ENCODE peak calls at places on chromosome 14, in nine cellular contexts. One of them, this sample, is unnamed.
A peak's percentile ranks its signal among the peaks of the same experiment; 100 is the strongest.

GRCh38 chr14:102026934-102027333 is 59.9 kb downstream of the HSP90AA1 start:
- DNase-seq in T-helper 2 cell: no peak
- DNase-seq in retina: no peak
- DNase-seq in right cardiac atrium: no peak
- DNase-seq in OCI-LY7: no peak
- DNase-seq in GOT3: no peak
- DNase-seq in stimulated activated CD4-positive, alpha-beta T cell treated with anti-CD3 and anti-CD28 coated beads, Interleukin-1b, Interleukin-23, amount 100 ng/mL, for 1 hour: no peak
- DNase-seq in hippocampal formation: no peak
- DNase-seq in brain microvascular endothelial cell: no peak
- DNase-seq in this sample: no peak

GRCh38 chr14:99701260-99701659 is 17.2 kb downstream of the CYP46A1 start:
- DNase-seq in retina: no peak
- DNase-seq in OCI-LY7: no peak
- DNase-seq in right cardiac atrium: no peak
- DNase-seq in hippocampal formation: no peak
- DNase-seq in stimulated activated CD4-positive, alpha-beta T cell treated with anti-CD3 and anti-CD28 coated beads, Interleukin-1b, Interleukin-23, amount 100 ng/mL, for 1 hour: no peak
- DNase-seq in T-helper 2 cell: no peak
- DNase-seq in GOT3: no peak
- DNase-seq in brain microvascular endothelial cell: no peak
- DNase-seq in this sample: no peak

GRCh38 chr14:58907803-58908202 is 270.0 kb downstream of the DACT1 start:
- DNase-seq in GOT3: no peak
- DNase-seq in right cardiac atrium: no peak
- DNase-seq in hippocampal formation: no peak
- DNase-seq in OCI-LY7: no peak
- DNase-seq in retina: no peak
- DNase-seq in T-helper 2 cell: no peak
- DNase-seq in stimulated activated CD4-positive, alpha-beta T cell treated with anti-CD3 and anti-CD28 coated beads, Interleukin-1b, Interleukin-23, amount 100 ng/mL, for 1 hour: no peak
- DNase-seq in brain microvascular endothelial cell: no peak
- DNase-seq in this sample: no peak

GRCh38 chr14:57389646-57390036 is 745 bp upstream of the NAA30 start:
- DNase-seq in retina: no peak
- DNase-seq in hippocampal formation: no peak
- DNase-seq in T-helper 2 cell: no peak
- DNase-seq in GOT3: no peak
- DNase-seq in stimulated activated CD4-positive, alpha-beta T cell treated with anti-CD3 and anti-CD28 coated beads, Interleukin-1b, Interleukin-23, amount 100 ng/mL, for 1 hour: no peak
- DNase-seq in brain microvascular endothelial cell: no peak
- DNase-seq in right cardiac atrium: no peak
- DNase-seq in OCI-LY7: peak; percentile 56
- DNase-seq in this sample: peak; percentile 30

GRCh38 chr14:65904988-65905387 is 492.5 kb downstream of the FUT8 start:
- DNase-seq in T-helper 2 cell: no peak
- DNase-seq in hippocampal formation: no peak
- DNase-seq in right cardiac atrium: no peak
- DNase-seq in brain microvascular endothelial cell: no peak
- DNase-seq in retina: no peak
- DNase-seq in OCI-LY7: no peak
- DNase-seq in GOT3: no peak
- DNase-seq in stimulated activated CD4-positive, alpha-beta T cell treated with anti-CD3 and anti-CD28 coated beads, Interleukin-1b, Interleukin-23, amount 100 ng/mL, for 1 hour: no peak
- DNase-seq in this sample: no peak

GRCh38 chr14:93085916-93086315 is 29.8 kb downstream of the ITPK1 start:
- DNase-seq in stimulated activated CD4-positive, alpha-beta T cell treated with anti-CD3 and anti-CD28 coated beads, Interleukin-1b, Interleukin-23, amount 100 ng/mL, for 1 hour: no peak
- DNase-seq in right cardiac atrium: no peak
- DNase-seq in hippocampal formation: no peak
- DNase-seq in brain microvascular endothelial cell: no peak
- DNase-seq in retina: no peak
- DNase-seq in OCI-LY7: no peak
- DNase-seq in GOT3: no peak
- DNase-seq in T-helper 2 cell: no peak
- DNase-seq in this sample: no peak

GRCh38 chr14:76919431-76919810 is 93.2 kb downstream of the LRRC74A start:
- DNase-seq in T-helper 2 cell: no peak
- DNase-seq in retina: no peak
- DNase-seq in stimulated activated CD4-positive, alpha-beta T cell treated with anti-CD3 and anti-CD28 coated beads, Interleukin-1b, Interleukin-23, amount 100 ng/mL, for 1 hour: no peak
- DNase-seq in GOT3: no peak
- DNase-seq in brain microvascular endothelial cell: no peak
- DNase-seq in OCI-LY7: no peak
- DNase-seq in hippocampal formation: no peak
- DNase-seq in right cardiac atrium: no peak
- DNase-seq in this sample: no peak

GRCh38 chr14:95545769-95546168 is 10.9 kb downstream of the GLRX5 start:
- DNase-seq in GOT3: no peak
- DNase-seq in right cardiac atrium: no peak
- DNase-seq in OCI-LY7: no peak
- DNase-seq in hippocampal formation: no peak
- DNase-seq in brain microvascular endothelial cell: peak; percentile 80
- DNase-seq in retina: no peak
- DNase-seq in T-helper 2 cell: no peak
- DNase-seq in stimulated activated CD4-positive, alpha-beta T cell treated with anti-CD3 and anti-CD28 coated beads, Interleukin-1b, Interleukin-23, amount 100 ng/mL, for 1 hour: no peak
- DNase-seq in this sample: no peak

GRCh38 chr14:82366803-82367202 is 833.1 kb upstream of the SEL1L start:
- DNase-seq in hippocampal formation: no peak
- DNase-seq in GOT3: no peak
- DNase-seq in OCI-LY7: no peak
- DNase-seq in retina: no peak
- DNase-seq in T-helper 2 cell: no peak
- DNase-seq in right cardiac atrium: no peak
- DNase-seq in brain microvascular endothelial cell: no peak
- DNase-seq in stimulated activated CD4-positive, alpha-beta T cell treated with anti-CD3 and anti-CD28 coated beads, Interleukin-1b, Interleukin-23, amount 100 ng/mL, for 1 hour: no peak
- DNase-seq in this sample: no peak

GRCh38 chr14:70698288-70698687 is 56.6 kb downstream of the TTC9 start:
- DNase-seq in OCI-LY7: no peak
- DNase-seq in brain microvascular endothelial cell: peak; percentile 31
- DNase-seq in T-helper 2 cell: no peak
- DNase-seq in GOT3: no peak
- DNase-seq in right cardiac atrium: peak; percentile 26
- DNase-seq in hippocampal formation: no peak
- DNase-seq in stimulated activated CD4-positive, alpha-beta T cell treated with anti-CD3 and anti-CD28 coated beads, Interleukin-1b, Interleukin-23, amount 100 ng/mL, for 1 hour: no peak
- DNase-seq in retina: no peak
- DNase-seq in this sample: no peak

GRCh38 chr14:93949511-93950075 is 22.4 kb downstream of the FAM181A start:
- DNase-seq in OCI-LY7: no peak
- DNase-seq in retina: no peak
- DNase-seq in brain microvascular endothelial cell: no peak
- DNase-seq in right cardiac atrium: no peak
- DNase-seq in hippocampal formation: no peak
- DNase-seq in stimulated activated CD4-positive, alpha-beta T cell treated with anti-CD3 and anti-CD28 coated beads, Interleukin-1b, Interleukin-23, amount 100 ng/mL, for 1 hour: no peak
- DNase-seq in GOT3: no peak
- DNase-seq in T-helper 2 cell: no peak
- DNase-seq in this sample: no peak

GRCh38 chr14:31194661-31195060 is 12.9 kb downstream of the HECTD1 start:
- DNase-seq in GOT3: no peak
- DNase-seq in T-helper 2 cell: no peak
- DNase-seq in hippocampal formation: no peak
- DNase-seq in stimulated activated CD4-positive, alpha-beta T cell treated with anti-CD3 and anti-CD28 coated beads, Interleukin-1b, Interleukin-23, amount 100 ng/mL, for 1 hour: no peak
- DNase-seq in OCI-LY7: no peak
- DNase-seq in retina: no peak
- DNase-seq in brain microvascular endothelial cell: no peak
- DNase-seq in right cardiac atrium: no peak
- DNase-seq in this sample: no peak

GRCh38 chr14:47346849-47347248 is 328.6 kb downstream of the MDGA2 start:
- DNase-seq in GOT3: no peak
- DNase-seq in retina: no peak
- DNase-seq in hippocampal formation: no peak
- DNase-seq in T-helper 2 cell: no peak
- DNase-seq in stimulated activated CD4-positive, alpha-beta T cell treated with anti-CD3 and anti-CD28 coated beads, Interleukin-1b, Interleukin-23, amount 100 ng/mL, for 1 hour: no peak
- DNase-seq in OCI-LY7: peak; percentile 52
- DNase-seq in brain microvascular endothelial cell: no peak
- DNase-seq in right cardiac atrium: no peak
- DNase-seq in this sample: no peak

GRCh38 chr14:30550335-30550734 is 8.6 kb upstream of the G2E3 start:
- DNase-seq in retina: no peak
- DNase-seq in hippocampal formation: no peak
- DNase-seq in stimulated activated CD4-positive, alpha-beta T cell treated with anti-CD3 and anti-CD28 coated beads, Interleukin-1b, Interleukin-23, amount 100 ng/mL, for 1 hour: no peak
- DNase-seq in right cardiac atrium: no peak
- DNase-seq in T-helper 2 cell: no peak
- DNase-seq in OCI-LY7: no peak
- DNase-seq in brain microvascular endothelial cell: no peak
- DNase-seq in GOT3: no peak
- DNase-seq in this sample: no peak

GRCh38 chr14:42110167-42110566 is 503.5 kb downstream of the LRFN5 start:
- DNase-seq in stimulated activated CD4-positive, alpha-beta T cell treated with anti-CD3 and anti-CD28 coated beads, Interleukin-1b, Interleukin-23, amount 100 ng/mL, for 1 hour: no peak
- DNase-seq in hippocampal formation: no peak
- DNase-seq in OCI-LY7: peak; percentile 30
- DNase-seq in GOT3: no peak
- DNase-seq in retina: no peak
- DNase-seq in T-helper 2 cell: no peak
- DNase-seq in brain microvascular endothelial cell: peak; percentile 47
- DNase-seq in right cardiac atrium: no peak
- DNase-seq in this sample: peak; percentile 11

GRCh38 chr14:28677381-28677780 is 89.2 kb upstream of the FOXG1 start:
- DNase-seq in brain microvascular endothelial cell: no peak
- DNase-seq in OCI-LY7: no peak
- DNase-seq in retina: no peak
- DNase-seq in hippocampal formation: no peak
- DNase-seq in T-helper 2 cell: no peak
- DNase-seq in right cardiac atrium: no peak
- DNase-seq in GOT3: no peak
- DNase-seq in stimulated activated CD4-positive, alpha-beta T cell treated with anti-CD3 and anti-CD28 coated beads, Interleukin-1b, Interleukin-23, amount 100 ng/mL, for 1 hour: no peak
- DNase-seq in this sample: no peak

GRCh38 chr14:36518031-36518585 is 1.9 kb downstream of the NKX2-1 start:
- DNase-seq in brain microvascular endothelial cell: no peak
- DNase-seq in retina: peak; percentile 47
- DNase-seq in right cardiac atrium: no peak
- DNase-seq in T-helper 2 cell: no peak
- DNase-seq in stimulated activated CD4-positive, alpha-beta T cell treated with anti-CD3 and anti-CD28 coated beads, Interleukin-1b, Interleukin-23, amount 100 ng/mL, for 1 hour: no peak
- DNase-seq in hippocampal formation: no peak
- DNase-seq in OCI-LY7: no peak
- DNase-seq in GOT3: no peak
- DNase-seq in this sample: no peak

GRCh38 chr14:102544745-102545460 is 35.3 kb upstream of the ANKRD9 start:
- DNase-seq in brain microvascular endothelial cell: no peak
- DNase-seq in OCI-LY7: no peak
- DNase-seq in T-helper 2 cell: peak; percentile 17
- DNase-seq in hippocampal formation: no peak
- DNase-seq in retina: no peak
- DNase-seq in stimulated activated CD4-positive, alpha-beta T cell treated with anti-CD3 and anti-CD28 coated beads, Interleukin-1b, Interleukin-23, amount 100 ng/mL, for 1 hour: no peak
- DNase-seq in GOT3: no peak
- DNase-seq in right cardiac atrium: peak; percentile 46
- DNase-seq in this sample: no peak

GRCh38 chr14:69741055-69741454 is 25.9 kb upstream of the SRSF5 start:
- DNase-seq in T-helper 2 cell: no peak
- DNase-seq in brain microvascular endothelial cell: no peak
- DNase-seq in OCI-LY7: no peak
- DNase-seq in right cardiac atrium: no peak
- DNase-seq in GOT3: no peak
- DNase-seq in retina: no peak
- DNase-seq in stimulated activated CD4-positive, alpha-beta T cell treated with anti-CD3 and anti-CD28 coated beads, Interleukin-1b, Interleukin-23, amount 100 ng/mL, for 1 hour: no peak
- DNase-seq in hippocampal formation: no peak
- DNase-seq in this sample: no peak

GRCh38 chr14:104753528-104754212 is 723 bp downstream of the SIVA1 start:
- DNase-seq in OCI-LY7: peak; percentile 18
- DNase-seq in hippocampal formation: no peak
- DNase-seq in stimulated activated CD4-positive, alpha-beta T cell treated with anti-CD3 and anti-CD28 coated beads, Interleukin-1b, Interleukin-23, amount 100 ng/mL, for 1 hour: no peak
- DNase-seq in GOT3: no peak
- DNase-seq in retina: no peak
- DNase-seq in right cardiac atrium: peak; percentile 42
- DNase-seq in T-helper 2 cell: no peak
- DNase-seq in brain microvascular endothelial cell: no peak
- DNase-seq in this sample: no peak

GRCh38 chr14:72054929-72055328 is 122.7 kb downstream of the RGS6 start:
- DNase-seq in retina: no peak
- DNase-seq in brain microvascular endothelial cell: no peak
- DNase-seq in OCI-LY7: no peak
- DNase-seq in hippocampal formation: no peak
- DNase-seq in T-helper 2 cell: no peak
- DNase-seq in right cardiac atrium: no peak
- DNase-seq in GOT3: no peak
- DNase-seq in stimulated activated CD4-positive, alpha-beta T cell treated with anti-CD3 and anti-CD28 coated beads, Interleukin-1b, Interleukin-23, amount 100 ng/mL, for 1 hour: no peak
- DNase-seq in this sample: no peak

GRCh38 chr14:93970589-93970966 is 5.8 kb downstream of the ASB2 start:
- DNase-seq in OCI-LY7: peak; percentile 76
- DNase-seq in retina: no peak
- DNase-seq in GOT3: no peak
- DNase-seq in stimulated activated CD4-positive, alpha-beta T cell treated with anti-CD3 and anti-CD28 coated beads, Interleukin-1b, Interleukin-23, amount 100 ng/mL, for 1 hour: peak; percentile 59
- DNase-seq in hippocampal formation: no peak
- DNase-seq in right cardiac atrium: no peak
- DNase-seq in brain microvascular endothelial cell: no peak
- DNase-seq in T-helper 2 cell: peak; percentile 64
- DNase-seq in this sample: peak; percentile 22

GRCh38 chr14:52086755-52087154 is 17.9 kb upstream of the NID2 start:
- DNase-seq in GOT3: no peak
- DNase-seq in stimulated activated CD4-positive, alpha-beta T cell treated with anti-CD3 and anti-CD28 coated beads, Interleukin-1b, Interleukin-23, amount 100 ng/mL, for 1 hour: no peak
- DNase-seq in retina: no peak
- DNase-seq in hippocampal formation: no peak
- DNase-seq in OCI-LY7: no peak
- DNase-seq in T-helper 2 cell: no peak
- DNase-seq in right cardiac atrium: no peak
- DNase-seq in brain microvascular endothelial cell: peak; percentile 37
- DNase-seq in this sample: no peak

GRCh38 chr14:38310420-38310995 is 54.6 kb upstream of the CLEC14A start:
- DNase-seq in OCI-LY7: no peak
- DNase-seq in T-helper 2 cell: no peak
- DNase-seq in brain microvascular endothelial cell: no peak
- DNase-seq in right cardiac atrium: no peak
- DNase-seq in GOT3: no peak
- DNase-seq in retina: no peak
- DNase-seq in stimulated activated CD4-positive, alpha-beta T cell treated with anti-CD3 and anti-CD28 coated beads, Interleukin-1b, Interleukin-23, amount 100 ng/mL, for 1 hour: no peak
- DNase-seq in hippocampal formation: no peak
- DNase-seq in this sample: no peak

GRCh38 chr14:65042731-65043372 is 56.2 kb downstream of the FNTB start:
- DNase-seq in hippocampal formation: no peak
- DNase-seq in right cardiac atrium: no peak
- DNase-seq in GOT3: no peak
- DNase-seq in stimulated activated CD4-positive, alpha-beta T cell treated with anti-CD3 and anti-CD28 coated beads, Interleukin-1b, Interleukin-23, amount 100 ng/mL, for 1 hour: no peak
- DNase-seq in OCI-LY7: no peak
- DNase-seq in T-helper 2 cell: no peak
- DNase-seq in brain microvascular endothelial cell: no peak
- DNase-seq in retina: no peak
- DNase-seq in this sample: no peak

GRCh38 chr14:61183486-61183885 is 97.7 kb downstream of the TMEM30B start:
- DNase-seq in brain microvascular endothelial cell: no peak
- DNase-seq in GOT3: no peak
- DNase-seq in retina: no peak
- DNase-seq in hippocampal formation: no peak
- DNase-seq in stimulated activated CD4-positive, alpha-beta T cell treated with anti-CD3 and anti-CD28 coated beads, Interleukin-1b, Interleukin-23, amount 100 ng/mL, for 1 hour: no peak
- DNase-seq in T-helper 2 cell: no peak
- DNase-seq in right cardiac atrium: no peak
- DNase-seq in OCI-LY7: no peak
- DNase-seq in this sample: no peak

GRCh38 chr14:69490219-69490918 is 5.8 kb downstream of the PLEKHD1 start:
- DNase-seq in stimulated activated CD4-positive, alpha-beta T cell treated with anti-CD3 and anti-CD28 coated beads, Interleukin-1b, Interleukin-23, amount 100 ng/mL, for 1 hour: no peak
- DNase-seq in hippocampal formation: no peak
- DNase-seq in right cardiac atrium: no peak
- DNase-seq in GOT3: no peak
- DNase-seq in T-helper 2 cell: no peak
- DNase-seq in retina: no peak
- DNase-seq in OCI-LY7: no peak
- DNase-seq in brain microvascular endothelial cell: no peak
- DNase-seq in this sample: no peak

GRCh38 chr14:69398818-69399210 is 322 bp downstream of the SLC39A9 start:
- DNase-seq in OCI-LY7: no peak
- DNase-seq in GOT3: no peak
- DNase-seq in stimulated activated CD4-positive, alpha-beta T cell treated with anti-CD3 and anti-CD28 coated beads, Interleukin-1b, Interleukin-23, amount 100 ng/mL, for 1 hour: no peak
- DNase-seq in T-helper 2 cell: no peak
- DNase-seq in retina: no peak
- DNase-seq in brain microvascular endothelial cell: no peak
- DNase-seq in right cardiac atrium: no peak
- DNase-seq in hippocampal formation: no peak
- DNase-seq in this sample: peak; percentile 5

GRCh38 chr14:84029246-84029645 is 1500.7 kb upstream of the FLRT2 start:
- DNase-seq in T-helper 2 cell: no peak
- DNase-seq in GOT3: no peak
- DNase-seq in OCI-LY7: no peak
- DNase-seq in stimulated activated CD4-positive, alpha-beta T cell treated with anti-CD3 and anti-CD28 coated beads, Interleukin-1b, Interleukin-23, amount 100 ng/mL, for 1 hour: no peak
- DNase-seq in hippocampal formation: no peak
- DNase-seq in brain microvascular endothelial cell: no peak
- DNase-seq in right cardiac atrium: no peak
- DNase-seq in retina: no peak
- DNase-seq in this sample: no peak

GRCh38 chr14:99673328-99674063 is 10.6 kb upstream of the CYP46A1 start:
- DNase-seq in retina: no peak
- DNase-seq in hippocampal formation: no peak
- DNase-seq in GOT3: no peak
- DNase-seq in brain microvascular endothelial cell: no peak
- DNase-seq in stimulated activated CD4-positive, alpha-beta T cell treated with anti-CD3 and anti-CD28 coated beads, Interleukin-1b, Interleukin-23, amount 100 ng/mL, for 1 hour: no peak
- DNase-seq in OCI-LY7: no peak
- DNase-seq in T-helper 2 cell: no peak
- DNase-seq in right cardiac atrium: no peak
- DNase-seq in this sample: no peak

GRCh38 chr14:100070310-100070709 is 5.1 kb downstream of the EVL start:
- DNase-seq in right cardiac atrium: no peak
- DNase-seq in GOT3: no peak
- DNase-seq in T-helper 2 cell: peak; percentile 45
- DNase-seq in hippocampal formation: no peak
- DNase-seq in brain microvascular endothelial cell: no peak
- DNase-seq in retina: no peak
- DNase-seq in OCI-LY7: no peak
- DNase-seq in stimulated activated CD4-positive, alpha-beta T cell treated with anti-CD3 and anti-CD28 coated beads, Interleukin-1b, Interleukin-23, amount 100 ng/mL, for 1 hour: no peak
- DNase-seq in this sample: no peak

This sample was measured in pons.